ENCODE peak calls at places on chromosomes 3 and 15, in seven cellular contexts. E, M, T, G, Y, A and Q are unnamed samples.

GRCh38 chr15:35777016-35777415 is 231.1 kb upstream of the DPH6 start:
- DNase-seq in E (no peak), M (no peak), T (no peak), G (no peak), Y (no peak), A (no peak), Q (no peak)

GRCh38 chr3:107523361-107524213 is 825 bp downstream of the BBX start:
- DNase-seq in E (peak), M (peak), T (no peak), G (peak), Y (peak), A (peak), Q (peak)

GRCh38 chr3:7070461-7070860 is 209.5 kb downstream of the GRM7 start:
- DNase-seq in E (no peak), M (no peak), T (no peak), G (no peak), Y (no peak), A (no peak), Q (no peak)

GRCh38 chr3:57078366-57079220 is 18.1 kb downstream of the SPATA12 start:
- DNase-seq in E (peak), M (peak), T (peak), G (peak), Y (peak), A (no peak), Q (peak)

GRCh38 chr3:52444860-52445793 is at the start of gene SEMA3G:
- DNase-seq in E (peak), M (no peak), T (peak), G (peak), Y (peak), A (no peak), Q (peak)

GRCh38 chr3:195197764-195198423 is 73.1 kb downstream of the XXYLT1 start:
- DNase-seq in E (no peak), M (no peak), T (peak), G (peak), Y (no peak), A (no peak), Q (no peak)

GRCh38 chr3:135197246-135197645 is 402.2 kb downstream of the EPHB1 start:
- DNase-seq in E (no peak), M (no peak), T (no peak), G (no peak), Y (no peak), A (no peak), Q (no peak)

GRCh38 chr3:11290743-11291680 is 18.8 kb downstream of the ATG7 start:
- DNase-seq in E (no peak), M (no peak), T (no peak), G (peak), Y (no peak), A (no peak), Q (no peak)

DNA sequence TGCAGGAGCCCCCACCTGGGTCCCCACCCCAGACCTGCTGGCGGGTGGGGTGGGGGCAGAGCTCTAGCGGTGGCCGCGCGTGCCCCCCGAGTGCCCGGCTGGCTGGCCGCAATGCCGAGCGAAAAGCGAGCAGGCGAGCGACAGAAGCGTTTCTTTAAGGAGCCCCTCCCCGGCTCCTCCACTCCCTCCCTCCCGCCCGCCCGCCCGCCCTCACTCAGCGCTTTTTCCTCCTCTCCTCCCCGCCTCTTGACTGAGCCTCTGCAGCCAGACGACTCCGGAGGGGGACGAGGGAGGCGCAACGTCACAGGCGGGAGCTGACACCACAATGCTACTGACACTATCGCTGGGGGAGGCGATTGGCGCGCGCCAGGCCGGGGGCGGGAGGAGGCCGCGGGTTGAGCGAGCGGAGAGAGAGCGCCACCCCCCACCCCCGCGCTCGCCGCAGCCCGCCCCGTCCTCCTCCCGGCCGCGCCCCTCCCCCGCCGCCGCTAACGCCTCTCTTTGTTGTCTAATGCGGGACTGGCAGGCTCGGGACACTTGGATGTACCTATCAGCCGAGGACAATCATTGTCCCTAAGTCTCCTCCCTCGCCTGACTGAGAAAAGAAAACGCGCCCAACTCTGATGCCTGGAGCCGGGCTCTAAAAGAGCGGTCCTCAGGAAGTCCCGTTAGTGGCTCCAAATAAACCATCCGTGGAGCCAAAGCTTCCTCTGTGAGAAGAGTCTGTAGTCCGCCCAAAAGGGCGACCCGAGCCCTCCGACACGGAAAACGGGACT is at the start of gene MEX3B:
- DNase-seq in E (peak), M (peak), T (peak), G (peak), Y (peak), A (peak), Q (peak)
- TF ChIP-seq POLR2A in E (no peak), M (no peak), T (peak), G (peak), Y (no peak), A (no peak), Q (no peak)

GRCh38 chr3:45509038-45509767 is 85.3 kb upstream of the LIMD1 start:
- DNase-seq in E (no peak), M (no peak), T (no peak), G (peak), Y (no peak), A (no peak), Q (no peak)

GRCh38 chr3:45508659-45509037 is 85.9 kb upstream of the LIMD1 start:
- DNase-seq in E (no peak), M (no peak), T (no peak), G (no peak), Y (no peak), A (no peak), Q (no peak)

GRCh38 chr3:45506084-45506483 is 88.5 kb upstream of the LIMD1 start:
- DNase-seq in E (no peak), M (no peak), T (no peak), G (no peak), Y (no peak), A (no peak), Q (no peak)

GRCh38 chr3:45506751-45507391 is 87.7 kb upstream of the LIMD1 start:
- DNase-seq in E (no peak), M (no peak), T (no peak), G (peak), Y (no peak), A (no peak), Q (no peak)

DNA sequence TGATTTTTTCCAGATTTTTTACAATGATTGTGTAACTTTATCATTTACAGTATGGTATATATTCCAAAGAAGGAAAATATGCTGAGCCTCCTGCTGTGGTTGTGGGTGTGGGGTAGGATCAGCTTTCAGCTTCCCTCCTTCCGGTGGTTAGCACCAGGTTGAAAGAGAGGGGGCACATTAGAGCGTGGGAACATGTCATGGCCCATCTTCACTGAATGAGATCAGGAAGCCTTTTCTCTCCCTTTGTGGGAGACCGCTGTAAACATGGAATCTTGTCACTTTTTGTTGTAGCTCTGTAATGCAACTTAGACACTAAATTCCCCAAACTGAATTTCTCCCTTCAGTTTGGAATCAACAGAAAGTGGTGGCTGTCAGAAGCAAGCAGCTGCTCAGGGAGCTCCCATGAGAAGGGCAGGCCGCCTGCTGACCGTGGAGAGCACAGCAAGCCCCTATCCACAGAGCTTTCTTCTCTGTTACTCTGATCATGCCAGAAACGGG is 86.7 kb upstream of the LIMD1 start:
- DNase-seq in E (no peak), M (no peak), T (no peak), G (peak), Y (no peak), A (no peak), Q (no peak)
- TF ChIP-seq POLR2A in E (no peak), M (no peak), T (no peak), G (peak), Y (no peak), A (no peak), Q (no peak)

DNA sequence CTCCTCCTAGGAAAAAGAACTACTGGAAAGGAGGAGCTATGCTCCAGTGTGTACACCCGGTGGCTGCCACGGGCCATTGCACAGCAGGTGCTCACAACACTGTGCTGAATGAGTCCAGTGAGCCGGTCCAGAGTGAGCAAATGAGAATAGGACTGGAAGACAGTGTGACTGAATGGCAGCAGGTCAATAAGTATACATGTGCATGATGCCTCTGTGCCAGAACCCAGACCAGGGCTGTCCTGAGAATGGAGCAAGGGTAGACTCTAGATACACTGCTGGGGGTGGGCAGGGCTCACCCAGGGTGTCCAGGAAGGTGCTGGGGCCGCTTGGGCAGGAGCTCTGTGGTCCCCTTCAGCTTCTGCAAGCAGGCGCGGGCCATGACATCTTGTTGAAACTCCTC is 8.3 kb downstream of the POLG start:
- DNase-seq in E (no peak), M (no peak), T (no peak), G (no peak), Y (no peak), A (no peak), Q (no peak)
- TF ChIP-seq POLR2A in E (no peak), M (no peak), T (no peak), G (no peak), Y (no peak), A (no peak), Q (no peak)

GRCh38 chr15:74995182-74995778 is at the start of gene SCAMP5:
- DNase-seq in E (peak), M (peak), T (peak), G (peak), Y (peak), A (peak), Q (peak)
- TF ChIP-seq POLR2A in E (no peak), M (no peak), T (peak), G (no peak), Y (peak), A (no peak), Q (no peak)

GRCh38 chr15:82679626-82680199 is 30.0 kb downstream of the AP3B2 start:
- DNase-seq in E (no peak), M (no peak), T (no peak), G (no peak), Y (no peak), A (no peak), Q (no peak)

GRCh38 chr15:82677720-82678323 is 30.7 kb upstream of the CPEB1 start:
- DNase-seq in E (no peak), M (no peak), T (no peak), G (no peak), Y (no peak), A (no peak), Q (no peak)

GRCh38 chr15:82681371-82681770 is 28.3 kb downstream of the AP3B2 start:
- DNase-seq in E (no peak), M (no peak), T (no peak), G (no peak), Y (no peak), A (no peak), Q (no peak)

GRCh38 chr15:82674873-82675272 is 27.7 kb upstream of the CPEB1 start:
- DNase-seq in E (no peak), M (no peak), T (no peak), G (no peak), Y (no peak), A (no peak), Q (no peak)

DNA sequence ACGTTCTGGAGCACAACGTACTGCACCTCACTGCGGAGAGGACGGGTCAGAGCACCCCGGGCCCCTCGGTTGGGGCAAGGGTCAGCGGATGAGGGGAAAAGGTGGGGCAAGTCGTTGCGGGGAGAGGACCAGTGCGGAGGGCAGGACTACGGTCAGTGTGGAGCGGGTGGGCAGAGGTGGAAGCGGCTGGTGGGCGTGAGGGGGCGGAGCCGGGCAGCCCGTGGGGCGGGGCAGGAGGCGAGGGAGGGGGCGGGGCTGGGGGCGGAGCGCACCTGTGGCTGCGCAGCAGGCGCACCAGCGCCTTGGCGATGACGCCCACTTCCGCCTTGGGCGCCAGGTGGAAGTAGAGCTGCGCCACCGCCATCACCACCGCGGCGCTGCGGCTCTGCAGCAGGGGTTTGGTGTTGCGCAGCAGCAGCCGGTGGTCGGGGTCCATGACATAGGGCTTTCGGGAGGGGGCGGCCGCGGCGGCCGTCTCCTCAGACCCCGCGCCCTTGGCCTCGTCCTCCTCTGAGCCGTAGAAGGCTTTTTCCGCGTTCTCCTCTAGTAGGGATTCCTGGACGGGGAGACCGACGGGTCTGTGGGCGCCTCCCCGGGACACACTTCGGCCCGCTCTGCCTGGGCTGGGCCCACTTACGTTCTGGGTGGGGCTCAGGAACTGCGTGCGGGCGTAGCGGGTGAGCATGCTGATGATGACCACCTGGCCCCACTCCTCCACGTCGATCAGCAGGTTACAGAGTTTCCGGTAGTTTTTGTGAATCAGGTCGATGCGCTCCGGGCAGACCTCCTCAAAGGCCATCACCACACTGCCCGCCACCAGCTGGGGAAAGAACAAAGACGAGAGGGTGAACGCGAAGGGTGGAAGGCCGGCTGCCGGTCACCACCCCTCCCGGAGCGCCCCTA is 29.2 kb downstream of the AP3B2 start:
- DNase-seq in E (no peak), M (peak), T (peak), G (no peak), Y (peak), A (no peak), Q (no peak)
- TF ChIP-seq POLR2A in E (no peak), M (peak), T (peak), G (no peak), Y (peak), A (no peak), Q (no peak)

GRCh38 chr3:17742092-17742836 is at the start of gene TBC1D5:
- DNase-seq in E (peak), M (peak), T (peak), G (peak), Y (peak), A (peak), Q (no peak)
- TF ChIP-seq POLR2A in E (peak), M (peak), T (peak), G (peak), Y (peak), A (peak), Q (peak)